ENCODE peak calls at places on chromosomes 6 and 20, in five cellular contexts. B is GM12878, W is HepG2, P is upper lobe of left lung, S is K562. I is an unnamed sample.

GRCh38 chr20:17909745-17910345 is 58.7 kb downstream of the SNX5 start:
- ATAC-seq in B (no peak), W (peak), P (no peak), S (no peak), I (no peak)

GRCh38 chr6:498795-499231 is 107.3 kb downstream of the IRF4 start:
- ATAC-seq in B (peak), W (no peak), P (no peak), S (no peak), I (no peak)

GRCh38 chr20:62740286-62741141 is 31.9 kb downstream of the NTSR1 start:
- ATAC-seq in B (peak), W (peak), P (peak), S (peak), I (peak)

GRCh38 chr6:18215436-18215835 is 48.9 kb downstream of the DEK start:
- ATAC-seq in B (peak), W (no peak), P (peak), S (no peak), I (no peak)

GRCh38 chr20:16846011-16846410 is 97.9 kb downstream of the OTOR start:
- ATAC-seq in B (no peak), W (no peak), P (peak), S (no peak), I (no peak)

GRCh38 chr6:107793193-107793592 is 30.9 kb downstream of the SCML4 start:
- ATAC-seq in B (no peak), W (no peak), P (no peak), S (no peak), I (no peak)

GRCh38 chr6:162871966-162872365 is 144.2 kb downstream of the PACRG start:
- ATAC-seq in B (no peak), W (no peak), P (no peak), S (no peak), I (no peak)

GRCh38 chr6:44084231-44085014 is 42.8 kb downstream of the MRPL14 start:
- ATAC-seq in B (no peak), W (peak), P (no peak), S (peak), I (no peak)

GRCh38 chr20:44228465-44229258 is 18.1 kb upstream of the OSER1 start:
- ATAC-seq in B (no peak), W (peak), P (no peak), S (peak), I (no peak)

GRCh38 chr6:126033696-126034095 is 47.4 kb downstream of the TRMT11 start:
- ATAC-seq in B (peak), W (peak), P (peak), S (peak), I (peak)

GRCh38 chr6:32085759-32086458 is 23.2 kb downstream of the TNXB start:
- ATAC-seq in B (no peak), W (no peak), P (no peak), S (peak), I (no peak)

GRCh38 chr6:90044833-90045337 is 150.6 kb downstream of the GJA10 start:
- ATAC-seq in B (no peak), W (no peak), P (peak), S (peak), I (no peak)

GRCh38 chr6:116986819-116987218 is 109.8 kb downstream of the RFX6 start:
- ATAC-seq in B (no peak), W (no peak), P (no peak), S (no peak), I (no peak)

DNA sequence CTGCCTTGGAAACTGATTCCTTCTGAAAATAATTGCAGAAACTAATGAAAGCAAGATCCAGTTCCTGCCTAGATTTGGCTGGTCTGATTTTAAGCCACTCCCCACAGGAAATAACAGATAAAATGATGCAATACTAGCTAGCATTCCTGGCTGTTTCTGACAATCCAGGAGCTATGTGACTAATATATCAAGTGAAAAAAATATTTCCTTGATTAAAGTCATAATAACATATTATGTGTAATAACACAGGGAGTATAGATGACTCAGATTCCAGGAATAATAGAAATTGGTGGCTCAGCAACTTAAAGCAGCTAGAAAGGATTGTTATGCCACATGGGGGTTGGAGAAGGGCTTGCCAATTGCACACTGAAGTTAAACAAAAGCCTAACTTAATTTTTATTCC is 182.7 kb upstream of the SALL4 start:
- ATAC-seq in B (no peak), W (peak), P (peak), S (peak), I (peak)
- TF ChIP-seq POLR2AphosphoS5 in B (no peak), W (no peak), P (no peak), S (no peak), I (peak)

GRCh38 chr6:139894271-139894670 is 519.8 kb upstream of the CITED2 start:
- ATAC-seq in B (no peak), W (no peak), P (no peak), S (peak), I (no peak)

GRCh38 chr6:139891471-139891870 is 517.0 kb upstream of the CITED2 start:
- ATAC-seq in B (no peak), W (no peak), P (no peak), S (no peak), I (no peak)

GRCh38 chr6:139895205-139895793 is 520.9 kb upstream of the CITED2 start:
- ATAC-seq in B (no peak), W (no peak), P (no peak), S (no peak), I (no peak)
- TF ChIP-seq CTCF in B (no peak), W (no peak), P (peak), S (peak), I (peak)

GRCh38 chr20:20992274-20992673 is 113.9 kb downstream of the LINC00237 start:
- ATAC-seq in B (no peak), W (no peak), P (no peak), S (no peak), I (no peak)
- TF ChIP-seq EP300 in B (no peak), W (no peak), P (no peak), S (no peak), I (no peak)

DNA sequence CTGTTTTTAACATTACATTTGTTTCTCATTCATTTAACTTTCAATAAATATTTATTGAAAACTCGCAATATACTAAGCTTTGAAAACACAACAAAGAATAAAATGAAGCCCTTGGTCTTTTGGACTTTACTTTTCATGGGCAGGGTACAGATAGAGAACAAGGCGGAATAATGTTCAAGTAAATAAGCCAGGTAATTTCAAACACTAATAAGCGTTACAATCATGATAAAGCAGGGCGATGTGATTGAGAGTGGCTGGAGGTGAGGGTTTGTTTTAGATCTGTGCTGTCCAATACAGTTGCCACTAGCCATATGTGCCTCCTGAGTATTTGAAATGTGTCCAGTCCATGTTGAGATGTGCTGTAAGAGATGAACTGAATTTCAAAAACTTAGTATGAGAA is 307.1 kb downstream of the ALDH8A1 start:
- ATAC-seq in B (no peak), W (no peak), P (no peak), S (no peak), I (no peak)
- TF ChIP-seq POLR2AphosphoS5 in B (no peak), W (no peak), P (no peak), S (no peak), I (no peak)

GRCh38 chr6:128558924-128559323 is 38.5 kb upstream of the PTPRK start:
- ATAC-seq in B (no peak), W (no peak), P (no peak), S (no peak), I (no peak)

GRCh38 chr6:128558021-128558420 is 37.6 kb upstream of the PTPRK start:
- ATAC-seq in B (peak), W (no peak), P (no peak), S (no peak), I (no peak)

GRCh38 chr6:128557086-128557485 is 36.7 kb upstream of the PTPRK start:
- ATAC-seq in B (no peak), W (no peak), P (no peak), S (no peak), I (no peak)

GRCh38 chr6:128554302-128554701 is 33.9 kb upstream of the PTPRK start:
- ATAC-seq in B (no peak), W (peak), P (no peak), S (no peak), I (no peak)
- TF ChIP-seq CTCF in B (no peak), W (peak), P (no peak), S (no peak), I (peak)